ENCODE peak calls at places on chromosomes 2 and 18, in six cellular contexts. D, I, O, L, S and G are unnamed samples.

GRCh38 chr2:155100261-155100660 is 401.8 kb downstream of the KCNJ3 start:
- DNase-seq in D (no peak), I (no peak), O (no peak), L (no peak), S (no peak), G (no peak)

GRCh38 chr2:76808776-76809175 is 713.4 kb downstream of the LRRTM4 start:
- DNase-seq in D (no peak), I (no peak), O (no peak), L (no peak), S (no peak), G (no peak)

GRCh38 chr18:26307161-26307773 is 81.0 kb downstream of the TAF4B start:
- DNase-seq in D (no peak), I (peak; percentile 13), O (no peak), L (no peak), S (peak; percentile 61), G (peak; percentile 55)

GRCh38 chr18:25503567-25504081 is 151.7 kb upstream of the ZNF521 start:
- DNase-seq in D (no peak), I (no peak), O (no peak), L (peak; percentile 87), S (peak; percentile 83), G (peak; percentile 71)

GRCh38 chr2:12701786-12702660 is 14.7 kb upstream of the TRIB2 start:
- DNase-seq in D (no peak), I (no peak), O (no peak), L (no peak), S (peak; percentile 73), G (peak; percentile 62)

GRCh38 chr2:225526731-225527427 is 127.4 kb downstream of the NYAP2 start:
- DNase-seq in D (no peak), I (no peak), O (no peak), L (no peak), S (no peak), G (no peak)

GRCh38 chr2:46325178-46325928 is 28.1 kb downstream of the EPAS1 start:
- DNase-seq in D (no peak), I (no peak), O (no peak), L (no peak), S (peak; percentile 94), G (peak; percentile 75)

GRCh38 chr2:187924293-187924692 is 367.4 kb upstream of the GULP1 start:
- DNase-seq in D (no peak), I (no peak), O (no peak), L (no peak), S (no peak), G (no peak)

GRCh38 chr2:197215988-197216979 is 94.3 kb downstream of the ANKRD44 start:
- DNase-seq in D (no peak), I (no peak), O (no peak), L (no peak), S (peak; percentile 22), G (peak; percentile 42)

GRCh38 chr2:36834721-36835120 is 131.6 kb downstream of the STRN start:
- DNase-seq in D (no peak), I (no peak), O (no peak), L (no peak), S (no peak), G (no peak)

GRCh38 chr2:240353944-240354343 is 81.5 kb upstream of the GPC1 start:
- DNase-seq in D (no peak), I (no peak), O (no peak), L (peak; percentile 29), S (no peak), G (no peak)

GRCh38 chr2:182148344-182148743 is 162.7 kb downstream of the PPP1R1C start:
- DNase-seq in D (no peak), I (no peak), O (no peak), L (no peak), S (peak; percentile 57), G (peak; percentile 44)

GRCh38 chr2:45860136-45861106 is 208.9 kb downstream of the PRKCE start:
- DNase-seq in D (no peak), I (no peak), O (no peak), L (peak; percentile 92), S (peak; percentile 15), G (peak; percentile 34)

GRCh38 chr2:1588051-1588993 is 156.0 kb downstream of the PXDN start:
- DNase-seq in D (no peak), I (no peak), O (no peak), L (no peak), S (peak; percentile 34), G (no peak)

GRCh38 chr2:121089005-121089510 is 195.9 kb downstream of the TFCP2L1 start:
- DNase-seq in D (no peak), I (no peak), O (no peak), L (peak; percentile 52), S (no peak), G (no peak)

GRCh38 chr2:210225461-210225798 is 183 bp upstream of the ACADL start:
- DNase-seq in D (no peak), I (no peak), O (no peak), L (no peak), S (peak; percentile 1), G (no peak)

GRCh38 chr2:180599804-180600203 is 380.6 kb upstream of the UBE2E3 start:
- DNase-seq in D (no peak), I (no peak), O (no peak), L (no peak), S (no peak), G (no peak)

GRCh38 chr2:222452422-222452950 is 28.1 kb downstream of the SGPP2 start:
- DNase-seq in D (no peak), I (no peak), O (no peak), L (no peak), S (peak; percentile 76), G (peak; percentile 10)

GRCh38 chr2:240966906-240967680 is 31.3 kb upstream of the SNED1 start:
- DNase-seq in D (no peak), I (no peak), O (no peak), L (peak; percentile 59), S (no peak), G (no peak)

GRCh38 chr18:21241224-21242131 is 554 bp upstream of the GREB1L start:
- DNase-seq in D (no peak), I (no peak), O (no peak), L (no peak), S (peak; percentile 45), G (peak; percentile 52)

GRCh38 chr2:70385204-70385603 is 83.3 kb upstream of the FAM136A start:
- DNase-seq in D (no peak), I (no peak), O (no peak), L (no peak), S (no peak), G (no peak)

GRCh38 chr2:238576674-238577073 is 149.9 kb downstream of the ASB1 start:
- DNase-seq in D (no peak), I (no peak), O (no peak), L (no peak), S (no peak), G (no peak)

GRCh38 chr2:113157108-113157896 is 16.5 kb upstream of the PSD4 start:
- DNase-seq in D (peak; percentile 57), I (peak; percentile 40), O (peak; percentile 59), L (no peak), S (peak; percentile 56), G (peak; percentile 30)

GRCh38 chr2:28352726-28353125 is 39.9 kb upstream of the FOSL2 start:
- DNase-seq in D (no peak), I (no peak), O (no peak), L (peak; percentile 51), S (no peak), G (no peak)

GRCh38 chr2:8481463-8482009 is 200.3 kb upstream of the ID2 start:
- DNase-seq in D (no peak), I (no peak), O (peak; percentile 27), L (no peak), S (peak; percentile 12), G (no peak)